ENCODE peak calls at places on chromosomes 16 and 17, in ten cellular contexts. F, P, Y, K, X, N, A, B, M and W are unnamed samples.

GRCh38 chr16:87541882-87542234 is 49.0 kb upstream of the ZCCHC14 start:
- DNase-seq in K (no peak), Y (peak; percentile 26), B (no peak), N (no peak), M (peak; percentile 22), P (no peak), A (no peak), X (no peak), F (no peak), W (no peak)

GRCh38 chr17:1070411-1070810 is 73.5 kb downstream of the TIMM22 start:
- DNase-seq in K (no peak), X (no peak), M (no peak), N (no peak), B (no peak), P (no peak), A (no peak), F (no peak), Y (peak; percentile 12), W (no peak)

GRCh38 chr16:48687421-48688038 is 77.5 kb upstream of the N4BP1 start:
- DNase-seq in F (peak; percentile 60), P (peak; percentile 35), K (no peak), N (peak; percentile 75), B (peak; percentile 66), A (peak; percentile 10), M (peak; percentile 65), Y (peak; percentile 63), X (peak; percentile 10), W (no peak)

GRCh38 chr17:62822080-62822904 is 14.2 kb upstream of the MARCHF10 start:
- DNase-seq in Y (no peak), K (no peak), F (no peak), P (no peak), B (no peak), A (no peak), M (peak; percentile 31), X (no peak), N (peak; percentile 21), W (no peak)

GRCh38 chr17:62791235-62792121 is 16.6 kb downstream of the MARCHF10 start:
- DNase-seq in B (no peak), Y (no peak), P (no peak), K (no peak), N (peak; percentile 95), X (no peak), A (no peak), M (peak; percentile 90), F (peak; percentile 28), W (no peak)

GRCh38 chr17:82338858-82339633 is 5.5 kb upstream of the SECTM1 start:
- DNase-seq in N (peak; percentile 60), F (peak; percentile 82), B (no peak), A (peak; percentile 79), M (peak; percentile 72), P (no peak), Y (peak; percentile 40), X (peak; percentile 68), K (no peak), W (no peak)

GRCh38 chr16:1474047-1474446 is 781 bp downstream of the CLCN7 start:
- DNase-seq in A (no peak), B (no peak), N (no peak), M (no peak), K (no peak), X (no peak), F (no peak), P (no peak), Y (no peak), W (no peak)

GRCh38 chr16:85706449-85707034 is 17.8 kb upstream of the GINS2 start:
- DNase-seq in Y (no peak), P (no peak), K (no peak), B (no peak), N (no peak), M (no peak), X (no peak), F (no peak), A (no peak), W (no peak)

DNA sequence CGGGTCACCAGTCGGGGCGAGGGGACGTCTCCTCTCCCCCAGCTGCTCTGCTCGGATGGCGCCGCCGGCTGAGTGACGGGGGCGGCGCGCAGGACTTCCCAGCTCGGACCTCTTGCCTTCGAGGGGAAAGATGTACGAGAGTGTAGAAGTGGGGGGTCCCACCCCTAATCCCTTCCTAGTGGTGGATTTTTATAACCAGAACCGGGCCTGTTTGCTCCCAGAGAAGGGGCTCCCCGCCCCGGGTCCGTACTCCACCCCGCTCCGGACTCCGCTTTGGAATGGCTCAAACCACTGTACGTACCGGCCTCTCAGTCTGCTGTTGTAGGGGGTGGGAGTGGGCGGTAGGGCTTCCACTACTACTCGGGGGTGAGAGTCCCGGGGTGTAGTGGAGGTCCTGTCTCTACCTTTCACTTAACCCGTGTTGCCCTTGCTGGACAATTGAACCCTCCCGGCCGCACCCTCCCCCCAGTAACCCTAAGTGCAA is 21.9 kb downstream of the GJD3 start:
- DNase-seq in A (no peak), P (no peak), F (no peak), X (no peak), Y (no peak), M (no peak), K (no peak), N (no peak), B (no peak), W (no peak)
- H3K27ac ChIP-seq in A (peak overlapping the region; percentile 36), P (peak overlapping the region; percentile 93), F (no peak overlapping the region), X (no peak overlapping the region), Y (peak overlapping the region; percentile 97), M (peak overlapping the region; percentile 96), K (no peak overlapping the region), N (peak overlapping the region; percentile 68), B (no peak overlapping the region), W (peak overlapping the region; percentile 49)

GRCh38 chr17:57534863-57535651 is 210.0 kb downstream of the CCDC182 start:
- DNase-seq in P (no peak), A (no peak), N (no peak), F (no peak), B (no peak), Y (peak; percentile 51), K (no peak), M (no peak), X (no peak), W (no peak)

GRCh38 chr17:57536789-57537523 is 208.1 kb downstream of the CCDC182 start:
- DNase-seq in X (no peak), M (no peak), F (no peak), N (no peak), Y (no peak), A (no peak), K (no peak), P (no peak), B (no peak), W (no peak)

GRCh38 chr17:57537524-57538410 is 207.3 kb downstream of the CCDC182 start:
- DNase-seq in B (no peak), K (no peak), N (no peak), A (no peak), F (no peak), Y (no peak), X (no peak), P (no peak), M (no peak), W (no peak)

GRCh38 chr17:57535652-57536018 is 209.5 kb downstream of the CCDC182 start:
- DNase-seq in Y (no peak), N (no peak), X (no peak), P (no peak), A (no peak), B (no peak), F (no peak), M (no peak), K (no peak), W (no peak)

DNA sequence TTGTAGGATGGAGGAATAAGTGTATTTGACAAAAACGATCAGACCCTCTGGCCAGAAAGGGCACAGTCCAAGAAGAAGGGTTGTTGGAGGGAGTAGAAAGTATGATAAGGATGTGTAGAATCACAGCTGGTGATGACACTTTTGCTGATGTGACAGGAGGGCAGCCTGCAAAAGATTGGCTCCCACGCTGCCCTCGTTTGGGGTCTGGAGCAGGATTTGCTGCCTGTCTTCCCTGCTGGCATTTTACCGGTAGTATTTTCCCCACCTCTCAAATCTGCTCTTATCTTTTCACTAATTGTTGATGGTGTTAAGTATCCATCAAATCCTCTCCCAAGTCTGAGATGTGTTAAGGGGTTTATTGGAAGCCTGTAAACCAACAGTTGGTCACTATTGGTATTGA is 208.8 kb downstream of the CCDC182 start:
- DNase-seq in B (no peak), X (no peak), P (no peak), A (no peak), M (no peak), N (no peak), F (no peak), Y (no peak), K (no peak), W (no peak)
- H3K27ac ChIP-seq in B (no peak overlapping the region), X (no peak overlapping the region), P (no peak overlapping the region), A (peak overlapping the region; percentile 82), M (no peak overlapping the region), N (no peak overlapping the region), F (no peak overlapping the region), Y (no peak overlapping the region), K (no peak overlapping the region), W (no peak overlapping the region)

GRCh38 chr16:59880626-59881025 is 1146.5 kb upstream of the GOT2 start:
- DNase-seq in N (no peak), B (no peak), A (no peak), K (no peak), M (no peak), Y (no peak), X (peak; percentile 34), F (peak; percentile 53), P (no peak), W (no peak)

GRCh38 chr16:59881366-59881765 is 1147.2 kb upstream of the GOT2 start:
- DNase-seq in Y (no peak), K (no peak), X (no peak), F (no peak), A (no peak), P (no peak), B (no peak), N (no peak), M (no peak), W (no peak)

GRCh38 chr16:59887856-59888255 is 1153.7 kb upstream of the GOT2 start:
- DNase-seq in P (no peak), M (no peak), A (no peak), N (no peak), Y (no peak), K (no peak), B (no peak), X (no peak), F (peak; percentile 46), W (no peak)

GRCh38 chr16:59886021-59886420 is 1151.9 kb upstream of the GOT2 start:
- DNase-seq in M (peak; percentile 23), K (no peak), P (no peak), X (no peak), N (peak; percentile 91), F (peak; percentile 73), Y (peak; percentile 61), A (peak; percentile 55), B (no peak), W (no peak)
- H3K27ac ChIP-seq in M (no peak overlapping the region), K (no peak overlapping the region), P (no peak overlapping the region), X (no peak overlapping the region), N (no peak overlapping the region), F (no peak overlapping the region), Y (no peak overlapping the region), A (no peak overlapping the region), B (no peak overlapping the region), W (no peak overlapping the region)

GRCh38 chr17:12053552-12053951 is 32.9 kb downstream of the MAP2K4 start:
- DNase-seq in Y (no peak), N (no peak), M (no peak), A (no peak), F (no peak), B (no peak), K (no peak), P (no peak), X (no peak), W (no peak)

GRCh38 chr17:12050646-12051225 is 30.1 kb downstream of the MAP2K4 start:
- DNase-seq in A (no peak), P (no peak), F (no peak), K (no peak), B (no peak), X (no peak), Y (no peak), M (no peak), N (no peak), W (no peak)

DNA sequence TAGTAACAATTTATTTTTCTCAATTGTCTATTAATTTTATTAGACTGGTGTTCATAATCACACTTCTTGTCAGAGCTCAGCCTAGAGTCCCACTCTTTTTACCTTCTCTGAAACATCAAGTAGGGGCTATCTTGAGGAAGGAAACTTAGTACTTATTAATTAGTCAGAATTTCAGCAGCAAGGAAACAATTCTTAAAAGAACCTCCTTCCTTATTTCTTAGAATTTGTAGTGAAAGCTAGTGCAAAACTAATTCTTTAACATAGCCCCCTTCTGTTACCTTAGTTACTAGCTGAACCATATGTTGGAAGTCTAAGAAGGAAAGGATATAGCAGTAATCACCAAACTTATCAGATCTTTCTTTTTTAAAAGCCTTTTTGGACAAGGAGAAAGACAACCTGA is 35.2 kb downstream of the MAP2K4 start:
- DNase-seq in N (no peak), A (no peak), F (no peak), B (no peak), P (no peak), M (no peak), K (no peak), Y (no peak), X (no peak), W (no peak)
- H3K27ac ChIP-seq in N (no peak overlapping the region), A (no peak overlapping the region), F (no peak overlapping the region), B (no peak overlapping the region), P (no peak overlapping the region), M (no peak overlapping the region), K (no peak overlapping the region), Y (no peak overlapping the region), X (no peak overlapping the region), W (no peak overlapping the region)